ENCODE peak calls at places on chromosome 3, in four cellular contexts. S is transverse colon, Z is vagina, G is Peyer's patch. I is an unnamed sample.

GRCh38 chr3:4977001-4977888 is 2.0 kb upstream of the BHLHE40 start:
- DNase-seq in S (peak), Z (peak), G (peak), I (no peak)

GRCh38 chr3:189195302-189195701 is 23.5 kb downstream of the TPRG1 start:
- DNase-seq in S (no peak), Z (no peak), G (no peak), I (no peak)

GRCh38 chr3:48568476-48568875 is 4.9 kb upstream of the UCN2 start:
- DNase-seq in S (no peak), Z (no peak), G (no peak), I (no peak)

GRCh38 chr3:137762674-137763593 is 1.2 kb upstream of the SOX14 start:
- DNase-seq in S (no peak), Z (no peak), G (no peak), I (no peak)

GRCh38 chr3:10933021-10933420 is 59.5 kb upstream of the SLC6A1 start:
- DNase-seq in S (no peak), Z (no peak), G (no peak), I (no peak)

GRCh38 chr3:172102123-172102882 is 62.9 kb downstream of the FNDC3B start:
- DNase-seq in S (peak), Z (no peak), G (peak), I (no peak)

GRCh38 chr3:121894191-121894990 is at the start of gene SLC15A2:
- DNase-seq in S (no peak), Z (no peak), G (no peak), I (no peak)

GRCh38 chr3:61674595-61674994 is 113.2 kb downstream of the PTPRG start:
- DNase-seq in S (no peak), Z (no peak), G (no peak), I (no peak)

GRCh38 chr3:57046120-57046519 is 14.3 kb upstream of the SPATA12 start:
- DNase-seq in S (no peak), Z (no peak), G (no peak), I (no peak)

GRCh38 chr3:78823859-78824258 is 943.9 kb downstream of the ROBO1 start:
- DNase-seq in S (no peak), Z (no peak), G (no peak), I (no peak)

DNA sequence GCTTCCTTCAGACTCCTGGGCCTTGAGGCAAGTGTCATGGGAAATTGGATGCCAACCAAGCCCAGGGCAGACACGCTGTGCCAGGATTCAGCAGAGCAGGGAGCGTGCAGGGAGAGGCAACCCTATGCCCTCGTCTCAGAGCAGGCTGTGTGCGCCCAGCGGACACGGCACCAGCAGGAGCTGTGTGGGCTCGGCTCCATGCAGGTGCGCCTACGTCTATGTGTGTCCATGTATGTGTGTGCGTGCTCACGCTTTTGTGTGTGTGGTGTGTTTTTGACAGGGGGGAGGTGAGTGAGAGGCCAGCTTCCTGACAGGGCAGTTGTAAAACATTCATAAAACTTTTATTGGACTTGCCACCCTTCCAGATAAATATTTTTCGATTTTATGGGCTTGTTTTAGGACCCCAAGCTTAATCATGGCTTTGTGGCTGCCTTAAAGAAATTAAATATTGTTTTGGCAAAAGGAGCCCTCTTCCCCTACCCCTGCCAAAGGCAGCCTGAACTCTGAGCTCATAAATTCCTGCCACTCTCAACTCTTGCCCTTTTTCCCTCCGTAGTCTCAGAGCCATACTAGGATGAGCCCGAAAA is 84.4 kb downstream of the DNAJB8 start:
- DNase-seq in S (peak), Z (no peak), G (peak), I (no peak)
- TF ChIP-seq POLR2A in S (no peak), Z (no peak), G (no peak), I (no peak)

GRCh38 chr3:129065727-129066087 is 5.1 kb downstream of the GP9 start:
- DNase-seq in S (peak), Z (no peak), G (no peak), I (no peak)

GRCh38 chr3:129063091-129063640 is 2.6 kb downstream of the GP9 start:
- DNase-seq in S (no peak), Z (no peak), G (no peak), I (no peak)

GRCh38 chr3:129061888-129062834 is 1.6 kb downstream of the GP9 start:
- DNase-seq in S (no peak), Z (no peak), G (no peak), I (no peak)

GRCh38 chr3:129063841-129064482 is 3.4 kb downstream of the GP9 start:
- DNase-seq in S (peak), Z (no peak), G (no peak), I (no peak)

GRCh38 chr3:129064969-129065726 is 4.6 kb downstream of the GP9 start:
- DNase-seq in S (peak), Z (no peak), G (peak), I (no peak)
- TF ChIP-seq POLR2A in S (peak), Z (no peak), G (no peak), I (no peak)

GRCh38 chr3:111070772-111071256 is 802 bp upstream of the NECTIN3 start:
- DNase-seq in S (no peak), Z (no peak), G (no peak), I (no peak)
- TF ChIP-seq POLR2A in S (no peak), Z (no peak), G (no peak), I (no peak)

GRCh38 chr3:35678552-35679220 is 39.4 kb downstream of the ARPP21 start:
- DNase-seq in S (no peak), Z (no peak), G (no peak), I (no peak)
- TF ChIP-seq POLR2A in S (no peak), Z (no peak), G (no peak), I (no peak)

DNA sequence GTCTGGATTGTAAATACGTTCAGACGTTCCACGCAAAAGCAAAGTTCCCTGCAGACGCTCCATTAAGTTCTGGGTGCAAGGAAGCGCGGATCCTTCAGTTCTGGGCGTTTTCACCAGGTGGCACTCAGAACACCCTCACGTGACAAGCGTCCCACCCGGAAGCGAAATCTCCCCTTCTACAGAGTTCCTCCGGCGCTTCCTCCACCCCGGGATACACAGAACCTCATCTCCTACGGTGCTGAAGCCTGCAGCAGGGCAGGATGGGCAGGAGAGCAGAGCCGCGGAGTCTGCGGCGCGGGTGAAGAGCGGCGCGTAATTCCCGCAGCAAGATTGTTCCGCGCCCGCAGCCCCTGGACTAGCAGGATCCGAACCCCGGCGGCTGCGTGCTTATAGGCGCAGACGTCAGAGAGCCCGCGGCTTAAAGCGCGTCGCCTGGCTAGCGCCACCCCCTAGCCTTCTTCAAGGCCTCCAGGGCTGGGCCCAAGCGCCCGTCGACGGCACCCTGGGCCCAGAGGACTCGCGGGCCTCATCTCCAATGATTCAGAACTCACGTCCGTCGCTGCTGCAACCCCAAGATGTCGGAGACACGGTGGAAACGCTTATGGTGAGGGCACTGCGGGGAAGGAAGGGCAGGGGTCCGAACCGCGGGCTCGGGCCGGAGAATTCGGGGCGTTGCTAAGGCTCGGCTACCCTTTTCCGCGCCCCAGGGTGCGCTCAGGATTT is at the start of gene SLC25A38:
- DNase-seq in S (peak), Z (no peak), G (peak), I (peak)
- TF ChIP-seq POLR2A in S (peak), Z (no peak), G (peak), I (peak)

GRCh38 chr3:2206536-2206935 is 107.9 kb downstream of the CNTN4 start:
- DNase-seq in S (no peak), Z (no peak), G (no peak), I (no peak)
- TF ChIP-seq POLR2A in S (no peak), Z (no peak), G (no peak), I (no peak)

DNA sequence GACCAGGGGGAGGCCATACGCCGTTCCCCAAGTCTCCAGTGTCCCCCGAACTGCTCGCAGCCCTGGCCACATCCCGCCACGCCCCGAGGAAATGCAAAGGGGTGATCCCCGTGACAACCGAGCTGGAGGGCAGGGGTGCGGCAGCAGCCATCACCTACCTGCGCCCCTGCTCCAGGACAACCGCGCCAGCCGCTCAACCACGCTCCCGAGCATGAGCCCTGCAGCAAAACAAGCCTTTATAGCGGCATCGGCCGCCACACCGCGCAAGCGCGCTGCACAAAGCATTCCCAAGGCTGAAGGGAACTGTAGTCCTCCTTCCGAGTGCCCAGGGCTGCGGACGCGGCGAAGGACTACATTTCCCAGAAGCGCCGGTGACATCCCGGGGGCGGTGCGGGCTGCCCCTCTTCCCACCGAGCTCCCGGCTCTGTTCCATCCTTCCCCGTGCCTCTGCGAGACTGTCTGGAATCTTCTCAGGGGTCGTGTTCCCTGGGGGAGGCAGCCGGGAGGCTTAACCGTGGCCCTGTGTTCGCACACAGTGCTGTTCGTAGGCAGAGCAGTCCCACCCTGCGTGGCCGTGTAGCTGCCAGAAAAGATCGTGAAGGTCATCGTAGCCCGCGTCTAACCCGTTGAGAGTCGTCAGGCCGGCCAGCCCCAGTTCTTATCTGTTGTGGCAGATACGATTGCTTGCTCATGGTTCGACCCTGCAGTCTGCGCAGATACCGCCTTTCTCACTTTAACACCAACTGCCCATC is at the start of gene ABCC5:
- DNase-seq in S (peak), Z (peak), G (peak), I (peak)
- TF ChIP-seq POLR2A in S (peak), Z (no peak), G (peak), I (no peak)

GRCh38 chr3:15797600-15798303 is at the start of gene ANKRD28:
- DNase-seq in S (no peak), Z (no peak), G (no peak), I (no peak)
- TF ChIP-seq POLR2A in S (peak), Z (no peak), G (no peak), I (peak)

DNA sequence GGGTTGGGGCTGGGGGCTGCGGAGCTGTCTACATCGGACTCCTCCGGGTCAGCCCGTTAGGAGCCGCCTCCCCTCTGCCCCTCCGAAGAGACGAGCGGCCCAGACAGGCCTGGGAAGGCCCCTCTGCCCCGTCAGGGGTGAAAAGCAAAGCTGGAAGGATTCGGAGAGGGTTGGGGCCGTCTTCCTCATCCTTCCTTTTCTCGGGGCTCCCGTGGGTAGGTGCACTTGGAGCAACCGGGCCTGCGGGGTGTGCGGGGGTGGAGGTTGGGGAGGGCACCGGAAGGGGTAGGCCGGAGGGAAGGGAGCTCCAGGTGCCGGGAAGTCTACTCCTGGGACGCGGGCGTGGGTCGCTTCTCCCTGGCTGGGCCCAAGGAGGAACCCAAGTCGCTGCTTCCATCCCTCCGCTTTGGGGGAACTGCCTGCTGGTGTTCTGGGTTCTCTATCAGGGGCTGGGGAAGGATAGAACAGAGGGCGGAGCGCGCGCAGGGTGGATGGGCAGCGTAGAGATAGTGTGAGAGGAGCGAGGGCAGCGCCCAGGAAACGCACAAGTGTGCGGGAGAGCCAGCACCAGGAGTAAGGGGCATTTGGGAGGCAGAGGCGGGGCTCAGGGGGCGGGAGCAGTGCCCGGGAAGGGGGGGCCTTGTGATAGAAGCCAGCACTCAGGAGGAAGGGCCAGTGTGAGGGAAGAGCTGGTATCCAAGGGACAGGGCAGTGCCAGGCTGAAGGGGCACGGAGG is 590 bp downstream of the POLR2H start:
- DNase-seq in S (peak), Z (peak), G (peak), I (no peak)
- TF ChIP-seq POLR2A in S (peak), Z (no peak), G (peak), I (no peak)

GRCh38 chr3:170428095-170428494 is 9.4 kb downstream of the CLDN11 start:
- DNase-seq in S (no peak), Z (no peak), G (no peak), I (no peak)

GRCh38 chr3:170423001-170423615 is 4.4 kb downstream of the CLDN11 start:
- DNase-seq in S (no peak), Z (no peak), G (no peak), I (no peak)

GRCh38 chr3:170424879-170425278 is 6.2 kb downstream of the CLDN11 start:
- DNase-seq in S (no peak), Z (peak), G (no peak), I (no peak)

GRCh38 chr3:170426240-170426797 is 7.7 kb downstream of the CLDN11 start:
- DNase-seq in S (no peak), Z (no peak), G (no peak), I (no peak)

DNA sequence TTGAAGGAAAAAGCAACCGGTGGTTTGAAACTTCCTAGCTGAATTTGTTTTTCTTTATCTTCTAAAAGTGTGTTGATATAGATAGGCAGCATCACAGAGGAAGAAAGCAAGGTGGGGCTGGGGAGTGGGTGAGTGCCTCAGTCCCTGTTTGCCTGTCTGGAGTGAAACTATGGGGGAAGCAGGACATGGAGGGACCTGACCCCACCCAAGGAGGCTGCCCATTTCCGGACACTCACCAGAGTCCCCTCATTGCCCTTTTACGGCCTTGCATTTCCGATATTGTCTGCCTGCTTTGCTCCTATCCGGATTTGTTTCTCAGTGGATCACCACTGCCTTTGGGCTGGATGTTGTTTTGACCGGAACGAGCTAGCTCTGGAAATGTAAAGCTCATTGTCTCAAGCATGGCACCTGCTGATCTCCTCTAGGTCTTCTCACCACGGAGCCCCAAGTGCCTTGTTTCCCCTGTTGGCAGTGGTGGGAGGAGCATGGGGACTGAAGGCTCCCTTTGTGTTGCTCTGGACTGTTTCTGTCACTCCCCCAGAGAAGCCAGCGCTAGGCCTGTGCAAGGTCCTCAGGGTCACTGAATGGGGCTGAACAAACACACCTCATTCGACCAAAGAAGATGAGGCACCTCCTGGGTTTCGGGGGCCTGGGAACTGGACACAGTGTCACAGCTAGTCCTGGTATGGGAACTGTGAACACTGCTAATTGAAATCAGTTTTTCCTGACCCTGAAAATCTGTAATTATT is 7.0 kb downstream of the CLDN11 start:
- DNase-seq in S (no peak), Z (peak), G (no peak), I (no peak)
- TF ChIP-seq POLR2A in S (no peak), Z (no peak), G (no peak), I (no peak)